ENCODE peak calls at places on chromosomes 13 and 19, in four cellular contexts. X is frontal cortex, H is HEK293T, K is AG04449. F is an unnamed sample.
A peak's percentile ranks its signal among the peaks of the same experiment; 100 is the strongest.

GRCh38 chr19:21593934-21594844 is 88.8 kb downstream of the ZNF429 start:
- DNase-seq in X (no peak), H (no peak), K (no peak), F (no peak)

GRCh38 chr13:73422973-73423372 is 364.2 kb downstream of the KLF5 start:
- DNase-seq in X (no peak), K (no peak), H (no peak), F (no peak)

GRCh38 chr19:49119411-49120324 is at the start of gene PPFIA3:
- DNase-seq in K (no peak), H (peak; percentile 28), X (peak; percentile 66), F (no peak)

GRCh38 chr19:45391346-45391745 is 13.5 kb downstream of the PPP1R13L start:
- DNase-seq in X (no peak), H (peak; percentile 58), K (no peak), F (no peak)

GRCh38 chr13:93824286-93824685 is 597.7 kb downstream of the GPC6 start:
- DNase-seq in H (peak; percentile 20), X (no peak), K (no peak), F (no peak)

GRCh38 chr19:5536337-5536894 is 31.3 kb downstream of the TINCR start:
- DNase-seq in H (peak; percentile 80), X (peak; percentile 69), K (no peak), F (no peak)

GRCh38 chr19:39759457-39760184 is 19.0 kb upstream of the LEUTX start:
- DNase-seq in H (no peak), X (no peak), K (no peak), F (no peak)

GRCh38 chr13:102327119-102327617 is 74.7 kb downstream of the FGF14 start:
- DNase-seq in X (no peak), K (no peak), H (no peak), F (no peak)

GRCh38 chr13:24288870-24289269 is 20.5 kb upstream of the C1QTNF9 start:
- DNase-seq in X (no peak), H (no peak), K (no peak), F (no peak)

GRCh38 chr13:67351114-67351513 is 121.0 kb upstream of the PCDH9 start:
- DNase-seq in K (no peak), X (no peak), H (no peak), F (no peak)

GRCh38 chr19:6828698-6829633 is 56.5 kb downstream of the VAV1 start:
- DNase-seq in H (peak; percentile 94), K (no peak), X (no peak), F (no peak)

GRCh38 chr13:77925616-77926015 is 7.0 kb upstream of the EDNRB start:
- DNase-seq in K (no peak), H (no peak), X (no peak), F (no peak)

GRCh38 chr19:34368338-34368737 is 3.3 kb downstream of the GPI start:
- DNase-seq in X (no peak), K (no peak), H (no peak), F (no peak)

GRCh38 chr19:2270157-2270571 is 11.8 kb downstream of the PEAK3 start:
- DNase-seq in H (no peak), X (no peak), K (no peak), F (no peak)

GRCh38 chr13:109785141-109785891 is 1.1 kb downstream of the IRS2 start:
- DNase-seq in K (no peak), H (no peak), X (no peak), F (no peak)

GRCh38 chr19:1979017-1979416 is 36.5 kb downstream of the BTBD2 start:
- DNase-seq in X (no peak), H (no peak), K (no peak), F (no peak)

GRCh38 chr13:113551081-113552000 is 33.2 kb upstream of the TFDP1 start:
- DNase-seq in H (no peak), K (no peak), X (no peak), F (no peak)

GRCh38 chr13:113926301-113926761 is 47.5 kb downstream of the C13orf46 start:
- DNase-seq in X (no peak), H (no peak), K (no peak), F (no peak)

GRCh38 chr13:48896312-48896711 is 79.4 kb upstream of the FNDC3A start:
- DNase-seq in H (no peak), K (no peak), X (no peak), F (no peak)

GRCh38 chr19:17348700-17349099 is 11.3 kb downstream of the GTPBP3 start:
- DNase-seq in X (no peak), K (no peak), H (peak; percentile 27), F (no peak)

GRCh38 chr13:74062933-74063332 is 71.3 kb downstream of the KLF12 start:
- DNase-seq in H (no peak), X (peak; percentile 10), K (no peak), F (no peak)

GRCh38 chr19:53945441-53945840 is 17.3 kb upstream of the CACNG8 start:
- DNase-seq in H (peak; percentile 43), K (no peak), X (no peak), F (no peak)

GRCh38 chr19:39187552-39187943 is 9.2 kb upstream of the NCCRP1 start:
- DNase-seq in X (no peak), K (no peak), H (no peak), F (no peak)

GRCh38 chr13:24858953-24859352 is 95.0 kb downstream of the RNF17 start:
- DNase-seq in X (no peak), H (no peak), K (no peak), F (no peak)

GRCh38 chr13:113582841-113583631 is 1.5 kb upstream of the TFDP1 start:
- DNase-seq in X (no peak), K (no peak), H (no peak), F (no peak)

GRCh38 chr13:98298599-98298998 is 121.5 kb upstream of the RNF113B start:
- DNase-seq in X (no peak), K (no peak), H (no peak), F (no peak)

GRCh38 chr13:50085063-50085462 is 69.8 kb downstream of the KCNRG start:
- DNase-seq in K (no peak), X (peak; percentile 25), H (peak; percentile 13), F (peak; percentile 31)